ENCODE peak calls at places on chromosomes 1 and 21, in five cellular contexts. P is pancreas, M is DMS 273 treated with DMSO at 0.1 percent for 48 hours, S is Peyer's patch, W is kidney glomerular epithelial cell. R is an unnamed sample.

GRCh38 chr1:26218906-26219494 is 15.0 kb upstream of the CEP85 start:
- DNase-seq in W (peak), M (no peak), P (peak), S (no peak), R (no peak)

GRCh38 chr1:43621861-43622260 is 28.1 kb upstream of the KDM4A start:
- DNase-seq in P (peak), M (no peak), W (no peak), S (no peak), R (no peak)

GRCh38 chr1:108208724-108209404 is 8.7 kb upstream of the SLC25A24 start:
- DNase-seq in S (no peak), P (no peak), W (no peak), M (no peak), R (no peak)

GRCh38 chr1:85203573-85204169 is 2.9 kb upstream of the SYDE2 start:
- DNase-seq in P (no peak), S (no peak), M (no peak), W (no peak), R (no peak)

GRCh38 chr1:167538657-167539056 is 14.9 kb downstream of the CREG1 start:
- DNase-seq in S (no peak), P (no peak), M (no peak), W (no peak), R (peak)

GRCh38 chr1:58755468-58755872 is 28.4 kb downstream of the JUN start:
- DNase-seq in P (no peak), S (peak), W (peak), M (peak), R (peak)

GRCh38 chr1:230382060-230382491 is 44.1 kb downstream of the PGBD5 start:
- DNase-seq in S (no peak), W (peak), M (no peak), P (no peak), R (no peak)

GRCh38 chr1:114164840-114165543 is 11.3 kb upstream of the SYT6 start:
- DNase-seq in W (no peak), S (no peak), M (no peak), P (no peak), R (no peak)

GRCh38 chr21:26447932-26448331 is 125.2 kb downstream of the CYYR1 start:
- DNase-seq in P (no peak), S (no peak), W (no peak), M (no peak), R (no peak)

GRCh38 chr1:50841791-50842387 is 118.2 kb downstream of the FAF1 start:
- DNase-seq in P (no peak), S (no peak), M (no peak), W (peak), R (peak)

GRCh38 chr21:39386194-39386593 is 37.3 kb upstream of the HMGN1 start:
- DNase-seq in P (peak), M (no peak), S (no peak), W (no peak), R (no peak)

GRCh38 chr1:3244539-3245315 is 175.7 kb downstream of the PRDM16 start:
- DNase-seq in P (no peak), S (no peak), W (no peak), M (no peak), R (no peak)

GRCh38 chr1:150473659-150474058 is 13.6 kb upstream of the TARS2 start:
- DNase-seq in P (no peak), S (no peak), W (no peak), M (no peak), R (no peak)

GRCh38 chr21:37153193-37153934 is 80.3 kb downstream of the TTC3 start:
- DNase-seq in S (peak), M (no peak), W (no peak), P (no peak), R (peak)

GRCh38 chr1:159960721-159961381 is 6.8 kb upstream of the SLAMF9 start:
- DNase-seq in S (peak), W (no peak), M (no peak), P (no peak), R (no peak)

GRCh38 chr1:110616587-110616986 is 10.4 kb upstream of the KCNA2 start:
- DNase-seq in M (no peak), P (no peak), W (no peak), S (no peak), R (no peak)

GRCh38 chr1:20381961-20382360 is 91.3 kb downstream of the VWA5B1 start:
- DNase-seq in W (no peak), M (no peak), P (no peak), S (no peak), R (no peak)

GRCh38 chr1:93878889-93879586 is at the start of gene DNTTIP2:
- DNase-seq in P (peak), M (peak), S (peak), W (peak), R (peak)

GRCh38 chr1:43206721-43207228 is 34.6 kb downstream of the CFAP57 start:
- DNase-seq in M (no peak), S (no peak), P (no peak), W (peak), R (peak)

GRCh38 chr1:40032240-40032891 is 8.2 kb upstream of the CAP1 start:
- DNase-seq in P (no peak), W (peak), M (peak), S (peak), R (peak)

GRCh38 chr21:35340273-35340672 is 291.2 kb upstream of the RUNX1 start:
- DNase-seq in M (no peak), P (no peak), S (peak), W (no peak), R (peak)

GRCh38 chr1:164780863-164781262 is 221.9 kb downstream of the PBX1 start:
- DNase-seq in P (no peak), M (no peak), S (no peak), W (peak), R (no peak)

GRCh38 chr1:211923065-211923464 is 92.5 kb upstream of the LPGAT1 start:
- DNase-seq in M (no peak), W (no peak), P (no peak), S (peak), R (no peak)

GRCh38 chr1:239061770-239062169 is 324.6 kb upstream of the CHRM3 start:
- DNase-seq in M (no peak), W (no peak), P (no peak), S (no peak), R (no peak)

GRCh38 chr1:11825131-11825530 is 19.1 kb downstream of the CLCN6 start:
- DNase-seq in W (no peak), P (no peak), M (no peak), S (no peak), R (no peak)

GRCh38 chr1:2552189-2552588 is 4.0 kb upstream of the TNFRSF14 start:
- DNase-seq in S (no peak), P (no peak), W (no peak), M (no peak), R (no peak)

GRCh38 chr1:149962039-149962647 is 25.5 kb upstream of the MTMR11 start:
- DNase-seq in S (peak), W (peak), P (no peak), M (peak), R (peak)

GRCh38 chr1:212700892-212701819 is 1.5 kb upstream of the BATF3 start:
- DNase-seq in P (peak), S (peak), M (no peak), W (no peak), R (peak)

GRCh38 chr1:83900530-83900929 is 98.4 kb downstream of the TTLL7 start:
- DNase-seq in P (no peak), S (no peak), M (no peak), W (no peak), R (no peak)

GRCh38 chr1:172960454-172961208 is 90.1 kb downstream of the TNFSF18 start:
- DNase-seq in M (no peak), S (no peak), P (no peak), W (peak), R (peak)

GRCh38 chr1:2210786-2211185 is 16.2 kb upstream of the FAAP20 start:
- DNase-seq in M (no peak), S (no peak), W (no peak), P (no peak), R (no peak)

GRCh38 chr1:52955129-52955970 is 28.3 kb downstream of the SCP2 start:
- DNase-seq in S (no peak), W (peak), M (no peak), P (no peak), R (peak)